ENCODE peak calls at places on chromosomes 5 and 9, in nine cellular contexts. One of them, this sample, is unnamed. For H3K36me3 and H3K4me1, the result is how much of the 10 kb centered on the place peaks cover.

GRCh38 chr5:119285070-119285916 is 70.5 kb upstream of the TNFAIP8 start:
- DNase-seq in MM.1S: no peak
- DNase-seq in GM12878: no peak
- DNase-seq in fibroblast of lung: peak
- DNase-seq in HepG2: no peak
- DNase-seq in mammary epithelial cell: no peak
- DNase-seq in mesendoderm: no peak
- DNase-seq in astrocyte: peak
- DNase-seq in neural progenitor cell: no peak
- DNase-seq in this sample: no peak

GRCh38 chr5:141349917-141350619 is at the start of gene PCDHGB1:
- DNase-seq in MM.1S: peak
- DNase-seq in HepG2: peak
- DNase-seq in GM12878: no peak
- DNase-seq in astrocyte: peak
- DNase-seq in mesendoderm: peak
- DNase-seq in fibroblast of lung: peak
- DNase-seq in mammary epithelial cell: peak
- DNase-seq in neural progenitor cell: peak
- DNase-seq in this sample: no peak

GRCh38 chr5:66989286-66989685 is 207.3 kb downstream of the CD180 start:
- DNase-seq in astrocyte: peak
- DNase-seq in mammary epithelial cell: peak
- DNase-seq in fibroblast of lung: peak
- DNase-seq in HepG2: peak
- DNase-seq in GM12878: no peak
- DNase-seq in mesendoderm: peak
- DNase-seq in neural progenitor cell: peak
- DNase-seq in MM.1S: no peak
- DNase-seq in this sample: no peak

GRCh38 chr5:60066502-60066901 is 173.0 kb upstream of the PDE4D start:
- DNase-seq in fibroblast of lung: peak
- DNase-seq in GM12878: no peak
- DNase-seq in astrocyte: peak
- DNase-seq in neural progenitor cell: no peak
- DNase-seq in mammary epithelial cell: no peak
- DNase-seq in HepG2: no peak
- DNase-seq in MM.1S: no peak
- DNase-seq in mesendoderm: no peak
- DNase-seq in this sample: no peak

GRCh38 chr5:131245948-131246347 is 17.9 kb upstream of the CDC42SE2 start:
- DNase-seq in MM.1S: no peak
- DNase-seq in neural progenitor cell: no peak
- DNase-seq in mesendoderm: no peak
- DNase-seq in fibroblast of lung: no peak
- DNase-seq in astrocyte: no peak
- DNase-seq in GM12878: no peak
- DNase-seq in mammary epithelial cell: no peak
- DNase-seq in HepG2: no peak
- DNase-seq in this sample: no peak

GRCh38 chr5:10726179-10726912 is 34.7 kb downstream of the DAP start:
- DNase-seq in neural progenitor cell: no peak
- DNase-seq in HepG2: no peak
- DNase-seq in MM.1S: no peak
- DNase-seq in mesendoderm: no peak
- DNase-seq in GM12878: no peak
- DNase-seq in astrocyte: no peak
- DNase-seq in fibroblast of lung: peak
- DNase-seq in mammary epithelial cell: no peak
- DNase-seq in this sample: no peak

GRCh38 chr9:127388037-127388855 is 8.7 kb upstream of the SLC2A8 start:
- DNase-seq in astrocyte: peak
- DNase-seq in fibroblast of lung: peak
- DNase-seq in mesendoderm: peak
- DNase-seq in GM12878: peak
- DNase-seq in mammary epithelial cell: peak
- DNase-seq in neural progenitor cell: no peak
- DNase-seq in HepG2: peak
- DNase-seq in MM.1S: peak
- DNase-seq in this sample: peak

GRCh38 chr5:39437469-39437868 is 12.7 kb upstream of the DAB2 start:
- DNase-seq in mesendoderm: peak
- DNase-seq in astrocyte: no peak
- DNase-seq in MM.1S: peak
- DNase-seq in fibroblast of lung: no peak
- DNase-seq in GM12878: no peak
- DNase-seq in HepG2: peak
- DNase-seq in neural progenitor cell: no peak
- DNase-seq in mammary epithelial cell: no peak
- DNase-seq in this sample: no peak

GRCh38 chr5:87266914-87267573 is 639 bp upstream of the RASA1 start:
- DNase-seq in MM.1S: peak
- DNase-seq in mesendoderm: no peak
- DNase-seq in HepG2: no peak
- DNase-seq in astrocyte: no peak
- DNase-seq in mammary epithelial cell: no peak
- DNase-seq in GM12878: no peak
- DNase-seq in fibroblast of lung: no peak
- DNase-seq in neural progenitor cell: no peak
- DNase-seq in this sample: no peak

GRCh38 chr5:87263498-87263897 is 4.2 kb upstream of the RASA1 start:
- DNase-seq in GM12878: no peak
- DNase-seq in mesendoderm: peak
- DNase-seq in mammary epithelial cell: no peak
- DNase-seq in fibroblast of lung: no peak
- DNase-seq in astrocyte: no peak
- DNase-seq in MM.1S: no peak
- DNase-seq in neural progenitor cell: no peak
- DNase-seq in HepG2: no peak
- DNase-seq in this sample: no peak

GRCh38 chr5:87268126-87268969 is 665 bp downstream of the RASA1 start:
- DNase-seq in fibroblast of lung: peak
- DNase-seq in mammary epithelial cell: peak
- DNase-seq in MM.1S: peak
- DNase-seq in neural progenitor cell: peak
- DNase-seq in astrocyte: peak
- DNase-seq in mesendoderm: peak
- DNase-seq in GM12878: peak
- DNase-seq in HepG2: peak
- DNase-seq in this sample: peak

GRCh38 chr5:87267574-87268125 is at the start of gene RASA1:
- DNase-seq in MM.1S: peak
- DNase-seq in GM12878: peak
- DNase-seq in mesendoderm: peak
- DNase-seq in fibroblast of lung: peak
- DNase-seq in astrocyte: peak
- DNase-seq in HepG2: peak
- DNase-seq in mammary epithelial cell: peak
- DNase-seq in neural progenitor cell: peak
- DNase-seq in this sample: peak

GRCh38 chr5:87268970-87269377 is 1.3 kb downstream of the RASA1 start:
- DNase-seq in neural progenitor cell: no peak
- DNase-seq in GM12878: no peak
- DNase-seq in astrocyte: peak
- DNase-seq in MM.1S: no peak
- DNase-seq in HepG2: no peak
- DNase-seq in mammary epithelial cell: no peak
- DNase-seq in mesendoderm: no peak
- DNase-seq in fibroblast of lung: peak
- DNase-seq in this sample: no peak
- H3K9ac ChIP-seq in neural progenitor cell: peak
- H3K9ac ChIP-seq in GM12878: peak
- H3K9ac ChIP-seq in astrocyte: peak
- H3K9ac ChIP-seq in MM.1S: peak
- H3K9ac ChIP-seq in HepG2: peak
- H3K9ac ChIP-seq in mammary epithelial cell: peak
- H3K9ac ChIP-seq in mesendoderm: peak
- H3K9ac ChIP-seq in fibroblast of lung: peak
- H3K9ac ChIP-seq in this sample: peak

GRCh38 chr9:125239631-125240597 is 1.2 kb downstream of the HSPA5 start:
- DNase-seq in mesendoderm: no peak
- DNase-seq in neural progenitor cell: no peak
- DNase-seq in mammary epithelial cell: no peak
- DNase-seq in MM.1S: no peak
- DNase-seq in GM12878: no peak
- DNase-seq in HepG2: no peak
- DNase-seq in fibroblast of lung: no peak
- DNase-seq in astrocyte: no peak
- DNase-seq in this sample: no peak

GRCh38 chr9:125233678-125234077 is 7.5 kb downstream of the HSPA5 start:
- DNase-seq in neural progenitor cell: no peak
- DNase-seq in HepG2: no peak
- DNase-seq in MM.1S: no peak
- DNase-seq in mammary epithelial cell: peak
- DNase-seq in astrocyte: peak
- DNase-seq in fibroblast of lung: peak
- DNase-seq in mesendoderm: no peak
- DNase-seq in GM12878: no peak
- DNase-seq in this sample: no peak

GRCh38 chr9:125238127-125238914 is 2.8 kb downstream of the HSPA5 start:
- DNase-seq in neural progenitor cell: no peak
- DNase-seq in mammary epithelial cell: no peak
- DNase-seq in fibroblast of lung: no peak
- DNase-seq in MM.1S: no peak
- DNase-seq in astrocyte: no peak
- DNase-seq in mesendoderm: no peak
- DNase-seq in GM12878: no peak
- DNase-seq in HepG2: no peak
- DNase-seq in this sample: no peak

GRCh38 chr9:125238915-125239446 is 2.2 kb downstream of the HSPA5 start:
- DNase-seq in mesendoderm: no peak
- DNase-seq in mammary epithelial cell: no peak
- DNase-seq in fibroblast of lung: no peak
- DNase-seq in astrocyte: no peak
- DNase-seq in HepG2: no peak
- DNase-seq in neural progenitor cell: no peak
- DNase-seq in MM.1S: no peak
- DNase-seq in GM12878: no peak
- DNase-seq in this sample: no peak

DNA sequence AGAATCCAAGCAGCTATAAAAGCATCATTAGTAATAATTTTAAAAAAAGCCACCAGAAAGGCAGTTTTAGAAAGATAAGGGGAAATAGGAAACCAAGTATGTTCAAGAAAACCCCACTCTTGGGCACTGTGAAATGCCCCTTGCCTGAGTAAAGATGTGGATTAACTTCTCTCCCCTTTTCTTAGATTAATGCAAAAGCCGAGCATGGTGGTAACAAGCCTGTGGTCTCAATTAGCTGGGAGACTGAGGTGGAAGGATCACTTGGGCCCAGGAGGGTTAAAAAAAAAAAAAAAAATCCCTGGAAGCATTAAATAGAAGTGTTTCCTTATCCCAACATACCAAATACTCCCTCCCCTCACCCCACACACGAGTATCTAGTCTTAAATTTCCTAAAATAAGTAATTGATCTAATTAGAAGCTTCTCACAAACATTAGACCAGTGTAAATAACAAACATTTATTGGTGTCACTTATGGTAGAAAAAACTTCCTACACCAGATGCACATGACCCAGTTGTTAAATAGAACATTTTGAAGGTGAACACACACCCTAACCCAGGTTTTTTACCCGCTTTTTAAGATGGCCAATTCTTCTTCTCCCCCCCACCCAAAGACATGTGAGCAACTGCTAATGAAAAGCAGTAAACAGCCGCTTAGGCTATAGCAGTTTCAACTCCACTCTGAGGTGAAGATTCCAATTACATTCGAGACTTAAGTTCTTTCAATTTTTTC is 5.2 kb downstream of the HSPA5 start:
- DNase-seq in fibroblast of lung: no peak
- DNase-seq in GM12878: no peak
- DNase-seq in astrocyte: no peak
- DNase-seq in HepG2: no peak
- DNase-seq in MM.1S: no peak
- DNase-seq in mammary epithelial cell: no peak
- DNase-seq in neural progenitor cell: no peak
- DNase-seq in mesendoderm: no peak
- DNase-seq in this sample: no peak
- H3K36me3 ChIP-seq in fibroblast of lung: under half
- H3K36me3 ChIP-seq in GM12878: under half
- H3K36me3 ChIP-seq in astrocyte: half or more
- H3K36me3 ChIP-seq in HepG2: under half
- H3K36me3 ChIP-seq in MM.1S: under half
- H3K36me3 ChIP-seq in mammary epithelial cell: under half
- H3K36me3 ChIP-seq in neural progenitor cell: under half
- H3K36me3 ChIP-seq in mesendoderm: under half
- H3K36me3 ChIP-seq in this sample: half or more

DNA sequence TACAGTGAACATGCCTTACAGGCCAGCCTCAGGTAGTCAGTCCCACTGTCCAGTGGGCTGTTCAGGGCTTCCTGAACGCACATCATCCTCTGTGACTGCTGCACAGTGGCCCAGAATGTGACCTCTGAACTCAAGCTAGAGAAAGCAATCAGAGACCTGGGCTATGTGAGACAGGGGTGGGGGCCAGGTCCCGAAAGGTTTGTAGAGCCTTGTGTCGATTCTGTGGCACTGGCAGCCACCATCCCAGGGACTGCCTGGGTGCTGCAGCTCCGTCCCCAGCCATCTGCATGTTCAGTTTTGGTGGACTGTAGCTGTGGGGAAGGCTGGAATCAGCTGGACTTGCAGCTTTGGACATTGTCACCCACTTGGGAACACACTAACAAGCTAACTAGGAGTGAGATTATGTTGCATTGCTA is 47.7 kb downstream of the MVB12B start:
- DNase-seq in HepG2: peak
- DNase-seq in neural progenitor cell: no peak
- DNase-seq in astrocyte: no peak
- DNase-seq in GM12878: no peak
- DNase-seq in MM.1S: no peak
- DNase-seq in fibroblast of lung: no peak
- DNase-seq in mammary epithelial cell: no peak
- DNase-seq in mesendoderm: no peak
- DNase-seq in this sample: no peak
- H3K4me1 ChIP-seq in HepG2: half or more
- H3K4me1 ChIP-seq in neural progenitor cell: half or more
- H3K4me1 ChIP-seq in astrocyte: under half
- H3K4me1 ChIP-seq in GM12878: under half
- H3K4me1 ChIP-seq in MM.1S: under half
- H3K4me1 ChIP-seq in fibroblast of lung: under half
- H3K4me1 ChIP-seq in mammary epithelial cell: under half
- H3K4me1 ChIP-seq in mesendoderm: under half
- H3K4me1 ChIP-seq in this sample: under half

DNA sequence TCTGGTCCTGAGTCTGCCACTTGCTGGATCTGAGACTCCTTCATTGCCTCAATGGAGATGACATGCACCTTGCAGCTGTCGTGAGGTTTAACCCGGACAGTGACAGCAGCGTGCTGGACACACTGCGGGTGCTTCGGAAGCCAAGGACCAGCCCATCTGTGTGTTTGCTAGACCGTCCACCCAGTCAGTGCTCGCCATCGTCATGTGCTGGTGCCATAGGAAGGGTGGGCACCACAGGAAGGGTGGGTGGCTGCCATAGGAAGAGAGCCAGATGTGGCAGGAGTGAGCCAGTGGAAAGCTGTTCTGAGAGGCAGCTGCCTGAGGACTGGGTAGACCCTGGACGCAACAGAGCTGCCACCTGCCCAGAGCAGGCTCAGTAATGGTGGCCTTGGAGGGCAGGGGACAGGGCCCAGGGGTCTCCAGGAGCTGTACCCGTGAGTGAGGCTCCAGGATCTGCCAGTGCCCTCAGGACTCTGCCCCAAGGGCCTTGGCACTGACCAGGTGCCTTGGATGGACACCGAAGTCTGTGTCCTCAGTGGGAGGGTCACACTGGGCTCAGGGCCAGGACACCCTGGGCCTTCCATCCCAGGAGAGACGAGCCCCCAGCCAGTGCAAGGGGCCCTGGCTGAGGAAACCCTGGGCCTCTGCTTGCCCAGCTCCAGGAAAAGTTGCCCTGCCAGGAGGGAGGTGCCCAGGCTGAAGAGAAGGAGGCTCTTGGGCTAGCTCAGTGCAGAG is 21.8 kb downstream of the FLT4 start:
- DNase-seq in neural progenitor cell: no peak
- DNase-seq in MM.1S: no peak
- DNase-seq in mesendoderm: no peak
- DNase-seq in fibroblast of lung: no peak
- DNase-seq in HepG2: no peak
- DNase-seq in GM12878: no peak
- DNase-seq in mammary epithelial cell: no peak
- DNase-seq in astrocyte: no peak
- DNase-seq in this sample: no peak
- H3K9ac ChIP-seq in neural progenitor cell: no peak
- H3K9ac ChIP-seq in MM.1S: no peak
- H3K9ac ChIP-seq in mesendoderm: no peak
- H3K9ac ChIP-seq in fibroblast of lung: no peak
- H3K9ac ChIP-seq in HepG2: no peak
- H3K9ac ChIP-seq in GM12878: no peak
- H3K9ac ChIP-seq in mammary epithelial cell: no peak
- H3K9ac ChIP-seq in astrocyte: no peak
- H3K9ac ChIP-seq in this sample: no peak